ENCODE peak calls at places on chromosomes 11 and 22, in six cellular contexts. N is upper lobe of right lung, Q is small intestine, O is mammary epithelial cell, B is upper lobe of left lung, E is GM23338. L is an unnamed sample. For H3K4me1, the result is how much of the 10 kb centered on the place peaks cover.

GRCh38 chr11:41306435-41306834 is 153.0 kb downstream of the LRRC4C start:
- DNase-seq in E (no peak), B (no peak), Q (no peak), N (no peak), O (no peak), L (no peak)

GRCh38 chr11:8814209-8814922 is 96.6 kb upstream of the AKIP1 start:
- DNase-seq in N (no peak), E (no peak), Q (peak), O (peak), B (no peak), L (peak)

GRCh38 chr11:123429851-123430735 is at the start of gene GRAMD1B:
- DNase-seq in E (peak), Q (peak), B (peak), O (no peak), N (peak), L (peak)

GRCh38 chr22:35630387-35630793 is 13.3 kb upstream of the MB start:
- DNase-seq in E (peak), B (no peak), N (peak), O (peak), Q (no peak), L (no peak)

GRCh38 chr11:78796956-78797355 is 222.3 kb upstream of the NARS2 start:
- DNase-seq in Q (no peak), N (no peak), E (no peak), O (peak), B (no peak), L (no peak)

GRCh38 chr11:75768909-75769771 is 562 bp downstream of the DGAT2 start:
- DNase-seq in B (no peak), Q (peak), E (peak), O (no peak), N (no peak), L (peak)

GRCh38 chr11:126083829-126084607 is 21.4 kb upstream of the CDON start:
- DNase-seq in E (no peak), B (no peak), O (no peak), Q (no peak), N (no peak), L (no peak)

GRCh38 chr11:131109256-131109655 is 193.0 kb upstream of the SNX19 start:
- DNase-seq in E (no peak), B (no peak), N (no peak), O (peak), Q (no peak), L (no peak)

GRCh38 chr11:63244862-63245261 is 1.5 kb upstream of the SLC22A25 start:
- DNase-seq in N (no peak), O (no peak), E (no peak), Q (no peak), B (no peak), L (no peak)

GRCh38 chr22:41531736-41532477 is 12.4 kb downstream of the POLR3H start:
- DNase-seq in E (no peak), B (no peak), N (no peak), O (no peak), Q (no peak), L (no peak)

GRCh38 chr11:130480166-130480565 is 31.7 kb downstream of the ADAMTS15 start:
- DNase-seq in B (no peak), O (no peak), Q (no peak), N (no peak), E (no peak), L (no peak)

GRCh38 chr11:89381094-89381493 is 110.1 kb downstream of the NOX4 start:
- DNase-seq in N (no peak), E (peak), Q (no peak), O (peak), B (no peak), L (no peak)

GRCh38 chr11:73170140-73170539 is 28.0 kb upstream of the FCHSD2 start:
- DNase-seq in E (no peak), N (no peak), O (no peak), Q (no peak), B (no peak), L (no peak)

GRCh38 chr22:29163808-29164207 is 41.9 kb upstream of the EMID1 start:
- DNase-seq in N (peak), O (no peak), B (no peak), E (no peak), Q (no peak), L (no peak)

GRCh38 chr22:42068351-42068730 is 2.3 kb downstream of the NAGA start:
- DNase-seq in B (no peak), Q (no peak), O (no peak), E (no peak), N (no peak), L (peak)

GRCh38 chr11:3181722-3182461 is 16.8 kb upstream of the OSBPL5 start:
- DNase-seq in B (no peak), O (no peak), N (no peak), E (no peak), Q (no peak), L (no peak)

GRCh38 chr11:72635931-72636330 is 38.3 kb downstream of the PDE2A start:
- DNase-seq in B (no peak), Q (no peak), N (no peak), E (peak), O (no peak), L (no peak)

GRCh38 chr11:66221726-66222236 is 46.7 kb upstream of the RAB1B start:
- DNase-seq in Q (no peak), E (no peak), N (peak), B (no peak), O (no peak), L (no peak)

GRCh38 chr22:24355574-24355973 is 71.8 kb upstream of the ADORA2A start:
- DNase-seq in N (no peak), O (no peak), B (no peak), E (no peak), Q (no peak), L (no peak)

GRCh38 chr11:6737872-6738466 is 33.8 kb downstream of the OR2AG2 start:
- DNase-seq in N (no peak), Q (peak), O (peak), B (peak), E (peak), L (peak)

GRCh38 chr22:19138217-19139000 is 6.0 kb downstream of the ESS2 start:
- DNase-seq in B (no peak), E (no peak), Q (no peak), N (no peak), O (no peak), L (no peak)

GRCh38 chr11:15897211-15897960 is 459.0 kb downstream of the SOX6 start:
- DNase-seq in Q (no peak), N (peak), B (no peak), O (peak), E (no peak), L (no peak)

GRCh38 chr22:40703174-40703573 is 23.9 kb downstream of the MCHR1 start:
- DNase-seq in O (no peak), N (no peak), E (no peak), B (no peak), Q (no peak), L (no peak)

GRCh38 chr11:111923351-111923788 is 4.7 kb downstream of the C11orf52 start:
- DNase-seq in E (no peak), Q (no peak), O (no peak), N (no peak), B (no peak), L (no peak)

GRCh38 chr22:17106785-17107546 is 14.2 kb downstream of the TMEM121B start:
- DNase-seq in N (no peak), E (no peak), O (no peak), Q (no peak), B (peak), L (no peak)

GRCh38 chr11:5476184-5476819 is 12.2 kb upstream of the OR52D1 start:
- DNase-seq in O (peak), N (no peak), Q (peak), E (peak), B (peak), L (peak)

GRCh38 chr11:22479133-22479690 is 141.0 kb downstream of the SLC17A6 start:
- DNase-seq in N (no peak), Q (no peak), B (no peak), E (no peak), O (no peak), L (no peak)

GRCh38 chr11:9397746-9398680 is 13.6 kb downstream of the IPO7 start:
- DNase-seq in E (no peak), B (no peak), O (no peak), N (no peak), Q (no peak), L (no peak)

GRCh38 chr11:78567209-78567608 is 7.5 kb downstream of the NARS2 start:
- DNase-seq in O (peak), Q (no peak), E (no peak), N (no peak), B (no peak), L (no peak)

GRCh38 chr11:9057032-9057431 is 34.4 kb downstream of the SCUBE2 start:
- DNase-seq in N (no peak), O (no peak), Q (no peak), E (no peak), B (no peak), L (no peak)

GRCh38 chr11:38169286-38169685 is 1571.2 kb upstream of the RAG2 start:
- DNase-seq in B (no peak), Q (no peak), N (no peak), E (no peak), O (peak), L (no peak)

GRCh38 chr11:22130462-22131053 is 62.3 kb upstream of the ANO5 start:
- DNase-seq in O (no peak), B (no peak), N (no peak), E (peak), Q (peak), L (no peak)

GRCh38 chr11:65208785-65209710 is 27.3 kb downstream of the CAPN1 start:
- DNase-seq in Q (peak), E (no peak), O (no peak), B (peak), N (no peak), L (peak)

GRCh38 chr11:83725718-83726117 is 439.6 kb upstream of the CCDC90B start:
- DNase-seq in Q (no peak), N (no peak), E (peak), B (no peak), O (no peak), L (no peak)

GRCh38 chr11:17244046-17244445 is 32.5 kb upstream of the NUCB2 start:
- DNase-seq in O (no peak), B (no peak), N (no peak), Q (no peak), E (no peak), L (no peak)

GRCh38 chr11:114619659-114620173 is 24.1 kb upstream of the NXPE4 start:
- DNase-seq in N (no peak), Q (no peak), E (no peak), O (no peak), B (no peak), L (no peak)

DNA sequence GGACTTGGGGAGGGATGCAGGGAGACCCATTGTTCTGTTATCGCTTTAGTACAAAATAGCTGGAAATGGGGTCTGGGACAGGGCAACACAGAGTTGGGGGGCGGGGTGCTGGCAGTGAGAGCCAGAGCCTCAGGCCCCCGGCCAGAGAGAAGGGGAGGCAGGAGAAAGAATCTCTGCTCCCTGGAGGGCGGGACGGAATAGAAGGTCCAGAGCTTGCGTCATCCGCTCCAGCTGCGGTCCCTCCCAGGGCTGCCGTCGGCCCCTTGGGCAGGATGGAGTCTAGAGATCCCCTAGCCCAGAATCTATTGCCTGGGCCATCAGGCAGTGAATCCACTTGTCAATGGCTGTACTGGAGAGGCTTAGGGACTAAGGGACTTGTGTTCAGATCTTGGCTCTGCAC is 5.0 kb downstream of the TP53I11 start:
- DNase-seq in O (no peak), Q (no peak), E (no peak), B (no peak), N (no peak), L (no peak)
- H3K4me1 ChIP-seq in O (under half), Q (under half), E (under half), B (under half), N (under half), L (under half)

DNA sequence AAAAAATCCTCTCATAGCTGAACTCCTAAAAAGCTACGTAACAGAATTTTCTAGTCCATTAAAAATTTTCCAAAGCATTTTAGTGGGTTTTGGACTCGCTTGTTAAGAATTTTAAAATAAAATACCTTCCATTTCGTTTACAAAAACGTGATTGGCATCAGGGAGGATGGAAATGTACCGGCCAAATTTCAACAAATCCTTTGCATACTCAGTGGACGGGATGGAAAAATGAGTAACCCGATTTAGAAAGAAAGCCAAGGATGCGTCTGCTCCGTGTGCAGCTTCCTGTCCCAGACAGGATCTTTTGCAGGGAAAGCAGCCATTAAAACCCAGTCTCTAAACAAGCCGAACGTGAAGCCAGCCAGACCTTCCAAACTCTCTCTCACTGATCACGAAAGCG is 15.6 kb downstream of the TMEM184B start:
- DNase-seq in Q (peak), N (no peak), O (no peak), E (no peak), B (no peak), L (no peak)
- H3K4me1 ChIP-seq in Q (under half), N (under half), O (under half), E (under half), B (half or more), L (under half)

GRCh38 chr22:21632237-21632895 is at the start of gene CCDC116:
- DNase-seq in E (peak), Q (no peak), O (no peak), N (peak), B (no peak), L (no peak)
- H3K4me1 ChIP-seq in E (under half), Q (under half), O (under half), N (under half), B (under half), L (under half)

GRCh38 chr22:50722048-50722701 is 15.8 kb upstream of the ACR start:
- DNase-seq in E (no peak), O (no peak), N (no peak), Q (no peak), B (no peak), L (no peak)
- H3K4me1 ChIP-seq in E (under half), O (under half), N (under half), Q (under half), B (under half), L (under half)

GRCh38 chr11:30603357-30603756 is 17.2 kb upstream of the MPPED2 start:
- DNase-seq in B (no peak), O (no peak), N (no peak), E (no peak), Q (no peak), L (no peak)
- H3K4me1 ChIP-seq in B (under half), O (under half), N (under half), E (under half), Q (under half), L (under half)

GRCh38 chr11:48105096-48105990 is 111.3 kb upstream of the OR4B1 start:
- DNase-seq in B (no peak), Q (no peak), N (no peak), O (no peak), E (no peak), L (no peak)
- H3K4me1 ChIP-seq in B (under half), Q (under half), N (under half), O (under half), E (under half), L (under half)

GRCh38 chr11:44609783-44610155 is 44.3 kb downstream of the CD82 start:
- DNase-seq in B (no peak), E (no peak), N (no peak), Q (no peak), O (no peak), L (no peak)

GRCh38 chr11:44607987-44608386 is 42.5 kb downstream of the CD82 start:
- DNase-seq in E (no peak), B (no peak), N (no peak), Q (no peak), O (no peak), L (no peak)

GRCh38 chr11:44608654-44609027 is 43.2 kb downstream of the CD82 start:
- DNase-seq in O (no peak), N (no peak), Q (no peak), E (no peak), B (no peak), L (no peak)

GRCh38 chr11:44610556-44610955 is 45.1 kb downstream of the CD82 start:
- DNase-seq in B (no peak), O (no peak), N (no peak), Q (no peak), E (no peak), L (no peak)

DNA sequence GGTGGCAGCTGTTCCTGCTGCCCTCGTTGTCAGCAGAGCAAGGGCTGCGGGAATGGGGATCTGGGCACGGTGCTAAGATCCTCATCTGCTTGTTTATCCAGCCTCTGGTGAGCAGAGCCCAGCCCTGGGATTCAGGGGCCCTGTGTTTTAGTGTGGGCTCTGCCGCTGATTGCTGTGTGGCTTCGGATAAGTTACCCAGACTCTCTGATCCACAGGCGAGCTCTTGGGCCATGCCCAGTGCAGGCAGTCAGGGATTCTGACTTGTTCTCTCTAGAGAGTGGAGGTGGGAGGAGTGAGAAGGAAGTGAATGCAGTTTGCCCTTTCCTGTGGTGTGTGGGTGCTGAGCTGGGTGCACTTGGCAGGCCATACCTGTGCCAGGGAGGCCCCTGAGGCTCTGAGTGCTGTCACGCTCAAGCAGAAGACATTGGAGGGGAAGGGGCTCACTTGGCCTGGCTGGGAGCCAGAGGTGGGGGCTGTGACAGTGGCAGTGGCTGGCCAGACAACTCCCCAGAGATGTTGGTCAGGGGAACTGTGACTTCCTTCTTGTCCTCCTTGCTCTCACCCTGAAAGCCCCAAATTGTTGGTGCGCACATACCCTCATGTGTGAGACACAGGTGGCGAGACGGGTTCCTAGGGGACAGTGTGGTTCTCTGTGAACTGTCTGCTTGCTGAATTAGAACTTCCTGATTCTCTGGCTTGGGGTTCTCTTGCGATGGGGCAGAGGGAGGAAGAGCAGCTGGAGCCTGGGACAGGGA is 43.7 kb downstream of the CD82 start:
- DNase-seq in Q (no peak), O (no peak), N (no peak), B (no peak), E (no peak), L (no peak)
- H3K4me1 ChIP-seq in Q (under half), O (under half), N (under half), B (under half), E (under half), L (under half)